ENCODE peak calls at places on chromosomes 3 and 15, in six cellular contexts. H is cardiac fibroblast; R is HS-27A; T is naive thymus-derived CD4-positive, alpha-beta T cell; G is NT2/D1; I is MV-4-11. Z is an unnamed sample.
A peak's percentile ranks its signal among the peaks of the same experiment; 100 is the strongest.

GRCh38 chr3:30399394-30400181 is 206.8 kb upstream of the TGFBR2 start:
- DNase-seq in H (no peak), R (no peak), T (no peak), G (no peak), I (no peak), Z (peak; percentile 5)

GRCh38 chr15:56835598-56836275 is 82.7 kb upstream of the TCF12 start:
- DNase-seq in H (peak; percentile 74), R (no peak), T (no peak), G (no peak), I (no peak), Z (peak; percentile 51)

GRCh38 chr3:1515842-1516241 is 423.0 kb downstream of the CNTN6 start:
- DNase-seq in H (no peak), R (no peak), T (no peak), G (no peak), I (no peak), Z (peak; percentile 40)

GRCh38 chr15:98541519-98541918 is 106.8 kb upstream of the IGF1R start:
- DNase-seq in H (no peak), R (no peak), T (no peak), G (no peak), I (no peak), Z (no peak)

GRCh38 chr3:9339750-9340449 is 23.0 kb upstream of the THUMPD3 start:
- DNase-seq in H (no peak), R (no peak), T (no peak), G (no peak), I (no peak), Z (peak; percentile 73)

GRCh38 chr3:123157598-123158287 is 44.0 kb upstream of the SEC22A start:
- DNase-seq in H (no peak), R (no peak), T (no peak), G (no peak), I (no peak), Z (peak; percentile 34)

GRCh38 chr3:196501316-196502064 is 2.1 kb downstream of the RNF168 start:
- DNase-seq in H (peak; percentile 28), R (no peak), T (no peak), G (no peak), I (no peak), Z (peak; percentile 53)

GRCh38 chr3:28347374-28348285 is 891 bp upstream of the ZCWPW2 start:
- DNase-seq in H (peak; percentile 78), R (peak; percentile 9), T (peak; percentile 9), G (no peak), I (peak; percentile 95), Z (no peak)

Z was measured in NCI-H69.